ENCODE peak calls at places on chromosomes 3 and 15, in seven cellular contexts. B, O, D, E, Z, P and L are unnamed samples.

GRCh38 chr3:128335621-128336296 is 130.9 kb downstream of the DNAJB8 start:
- DNase-seq in B (no peak), O (no peak), D (no peak), E (no peak), Z (no peak), P (no peak), L (peak; percentile 30)

GRCh38 chr3:179898024-179898423 is 138.7 kb downstream of the PEX5L start:
- DNase-seq in B (no peak), O (no peak), D (no peak), E (peak; percentile 59), Z (no peak), P (no peak), L (no peak)

GRCh38 chr3:65170357-65171090 is 482.7 kb upstream of the ADAMTS9 start:
- DNase-seq in B (peak; percentile 85), O (no peak), D (peak; percentile 73), E (no peak), Z (peak; percentile 87), P (no peak), L (peak; percentile 98)

GRCh38 chr3:113117511-113118302 is 93.7 kb upstream of the BOC start:
- DNase-seq in B (no peak), O (no peak), D (no peak), E (no peak), Z (no peak), P (no peak), L (no peak)

GRCh38 chr3:174325834-174326705 is 533.1 kb upstream of the NAALADL2 start:
- DNase-seq in B (no peak), O (no peak), D (no peak), E (no peak), Z (no peak), P (no peak), L (no peak)

GRCh38 chr3:60355825-60356224 is 895.4 kb downstream of the FHIT start:
- DNase-seq in B (no peak), O (no peak), D (no peak), E (no peak), Z (no peak), P (no peak), L (no peak)

GRCh38 chr15:40929730-40930429 is 740 bp downstream of the DLL4 start:
- DNase-seq in B (peak; percentile 57), O (no peak), D (no peak), E (no peak), Z (no peak), P (no peak), L (no peak)

GRCh38 chr15:72521682-72522081 is 47.6 kb downstream of the ARIH1 start:
- DNase-seq in B (no peak), O (no peak), D (no peak), E (no peak), Z (no peak), P (no peak), L (no peak)

GRCh38 chr15:88805031-88805780 is 2.0 kb downstream of the ACAN start:
- DNase-seq in B (no peak), O (no peak), D (no peak), E (no peak), Z (no peak), P (no peak), L (no peak)

GRCh38 chr15:88804257-88804656 is 1.0 kb downstream of the ACAN start:
- DNase-seq in B (no peak), O (no peak), D (no peak), E (no peak), Z (no peak), P (no peak), L (no peak)

GRCh38 chr15:88802991-88803240 is 320 bp upstream of the ACAN start:
- DNase-seq in B (no peak), O (no peak), D (no peak), E (no peak), Z (no peak), P (no peak), L (no peak)

GRCh38 chr15:88803241-88803919 is at the start of gene ACAN:
- DNase-seq in B (no peak), O (no peak), D (no peak), E (no peak), Z (no peak), P (no peak), L (no peak)

DNA sequence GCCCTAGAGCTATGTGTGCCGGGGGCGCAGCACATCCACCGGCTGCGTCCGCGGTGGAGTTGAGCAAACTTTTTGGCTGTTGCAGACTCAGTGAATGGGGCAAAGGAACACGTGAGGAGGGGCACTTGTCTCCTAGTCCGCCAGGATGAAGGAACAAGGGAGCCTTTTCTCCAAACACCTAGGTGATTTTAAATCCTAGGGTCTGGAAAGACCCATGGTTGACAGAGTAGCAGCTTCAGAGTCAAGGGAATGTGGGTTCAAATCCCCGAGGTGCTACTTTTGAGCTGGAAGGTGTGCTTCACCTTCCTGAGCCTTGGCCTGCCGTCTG is 648 bp downstream of the ACAN start:
- DNase-seq in B (no peak), O (no peak), D (no peak), E (no peak), Z (no peak), P (no peak), L (no peak)
- H3K4me3 ChIP-seq in B (peak overlapping the region; percentile 53), O (no peak overlapping the region), D (peak overlapping the region; percentile 72), E (no peak overlapping the region), Z (no peak overlapping the region), P (no peak overlapping the region), L (no peak overlapping the region)

GRCh38 chr3:35675206-35675605 is 35.9 kb downstream of the ARPP21 start:
- DNase-seq in B (no peak), O (no peak), D (no peak), E (no peak), Z (no peak), P (no peak), L (no peak)
- H3K4me3 ChIP-seq in B (no peak overlapping the region), O (no peak overlapping the region), D (no peak overlapping the region), E (no peak overlapping the region), Z (no peak overlapping the region), P (no peak overlapping the region), L (no peak overlapping the region)

GRCh38 chr15:76346666-76347506 is 10.3 kb downstream of the ISL2 start:
- DNase-seq in B (no peak), O (no peak), D (no peak), E (no peak), Z (no peak), P (no peak), L (peak; percentile 74)

GRCh38 chr15:76349301-76350070 is 12.9 kb downstream of the ISL2 start:
- DNase-seq in B (no peak), O (no peak), D (no peak), E (no peak), Z (no peak), P (no peak), L (no peak)

GRCh38 chr15:76345269-76345879 is 8.8 kb downstream of the ISL2 start:
- DNase-seq in B (no peak), O (no peak), D (no peak), E (no peak), Z (no peak), P (no peak), L (no peak)

GRCh38 chr15:76345880-76346665 is 9.5 kb downstream of the ISL2 start:
- DNase-seq in B (no peak), O (no peak), D (no peak), E (peak; percentile 54), Z (no peak), P (no peak), L (peak; percentile 76)

DNA sequence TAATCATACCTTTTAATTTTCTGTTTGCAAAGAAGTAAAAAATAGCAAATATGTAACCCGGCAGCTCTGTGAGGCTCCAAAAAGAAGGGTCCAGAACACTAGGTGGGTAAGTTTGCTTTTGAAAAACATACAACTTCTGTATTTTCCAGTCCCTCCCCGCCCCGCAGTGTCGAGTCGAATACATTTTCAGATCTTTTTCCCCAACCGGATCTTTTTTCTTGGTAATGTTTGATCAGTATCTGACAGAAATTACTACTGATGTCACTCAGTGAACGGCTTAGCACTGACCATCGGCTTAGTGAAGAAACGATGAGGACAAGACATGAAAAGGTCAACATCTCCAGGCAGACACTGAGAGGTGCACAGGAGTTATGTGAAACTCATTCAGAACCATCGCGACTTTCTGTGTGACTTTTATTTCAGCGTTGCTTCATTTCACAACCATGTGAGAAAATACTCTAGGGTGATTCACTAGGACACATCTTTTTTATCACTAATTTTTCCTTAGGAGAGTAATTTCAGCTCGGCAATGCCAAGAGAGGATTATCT is 11.0 kb downstream of the ISL2 start:
- DNase-seq in B (no peak), O (no peak), D (no peak), E (no peak), Z (no peak), P (no peak), L (no peak)
- H3K4me3 ChIP-seq in B (no peak overlapping the region), O (no peak overlapping the region), D (peak overlapping the region; percentile 68), E (no peak overlapping the region), Z (no peak overlapping the region), P (no peak overlapping the region), L (peak overlapping the region; percentile 50)

DNA sequence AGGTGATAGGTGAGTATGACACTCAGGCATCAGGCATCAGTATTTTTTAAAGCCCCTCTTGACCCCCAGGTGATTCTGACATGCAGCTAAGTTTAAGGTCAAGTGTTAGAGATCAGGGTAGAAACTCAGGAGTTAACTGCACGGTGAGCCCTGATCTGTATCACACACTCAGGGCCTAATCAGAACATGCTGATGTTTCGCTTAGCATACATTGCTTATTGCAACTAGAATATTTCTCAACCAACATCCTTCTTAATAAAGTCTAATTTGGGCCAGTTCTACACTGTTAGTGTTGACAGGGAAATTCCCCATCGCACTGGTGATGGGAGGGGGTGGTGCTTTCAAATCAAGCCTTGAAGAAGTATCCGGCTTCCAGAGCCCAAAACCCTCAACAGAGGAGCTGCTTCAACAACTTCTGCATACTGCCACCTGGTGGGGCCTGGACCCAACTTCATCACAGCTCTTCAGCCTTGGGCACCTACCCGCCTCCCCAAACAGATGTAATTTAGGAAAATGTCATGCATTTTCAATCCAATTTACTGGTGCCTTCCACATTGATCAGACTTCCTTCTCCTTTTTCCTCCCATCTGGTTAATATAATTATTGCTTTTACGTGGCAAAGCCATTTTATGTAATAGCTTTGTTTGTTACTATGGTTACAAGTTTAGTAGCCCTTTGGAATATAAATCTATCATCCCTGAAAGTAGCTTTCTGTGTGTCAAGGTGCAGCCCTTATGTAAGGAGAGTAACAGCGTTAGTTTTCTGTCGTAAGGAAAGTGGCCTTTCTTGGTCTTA is 312.2 kb downstream of the RORA start:
- DNase-seq in B (peak; percentile 88), O (peak; percentile 88), D (peak; percentile 67), E (peak; percentile 95), Z (peak; percentile 90), P (peak; percentile 86), L (peak; percentile 94)
- H3K4me3 ChIP-seq in B (peak overlapping the region; percentile 19), O (no peak overlapping the region), D (peak overlapping the region; percentile 45), E (no peak overlapping the region), Z (no peak overlapping the region), P (no peak overlapping the region), L (peak overlapping the region; percentile 6)

GRCh38 chr15:66760968-66761722 is 59.1 kb downstream of the SMAD6 start:
- DNase-seq in B (peak; percentile 23), O (no peak), D (no peak), E (peak; percentile 21), Z (no peak), P (no peak), L (no peak)
- H3K4me3 ChIP-seq in B (no peak overlapping the region), O (no peak overlapping the region), D (peak overlapping the region; percentile 17), E (no peak overlapping the region), Z (no peak overlapping the region), P (no peak overlapping the region), L (no peak overlapping the region)

GRCh38 chr3:62554264-62554799 is 181.0 kb upstream of the FEZF2 start:
- DNase-seq in B (no peak), O (no peak), D (no peak), E (peak; percentile 2), Z (no peak), P (no peak), L (no peak)
- H3K4me3 ChIP-seq in B (no peak overlapping the region), O (no peak overlapping the region), D (no peak overlapping the region), E (no peak overlapping the region), Z (no peak overlapping the region), P (no peak overlapping the region), L (no peak overlapping the region)